ENCODE peak calls at places on chromosomes 6 and 20, in six cellular contexts. I is HCT116; C is stomach; B is transverse colon; F is HAP-1; W is effector memory CD4-positive, alpha-beta T cell. R is an unnamed sample.
A peak's percentile ranks its signal among the peaks of the same experiment; 100 is the strongest.

GRCh38 chr20:25364879-25365699 is 25.5 kb downstream of the ABHD12 start:
- DNase-seq in I (no peak), C (no peak), B (no peak), F (no peak), W (no peak), R (no peak)

GRCh38 chr6:101779051-101779844 is 385.7 kb downstream of the GRIK2 start:
- DNase-seq in I (no peak), C (no peak), B (no peak), F (no peak), W (no peak), R (no peak)

GRCh38 chr20:41356951-41357350 is 9.7 kb downstream of the EMILIN3 start:
- DNase-seq in I (no peak), C (no peak), B (no peak), F (no peak), W (no peak), R (no peak)

GRCh38 chr6:44475779-44476434 is 88.4 kb downstream of the CDC5L start:
- DNase-seq in I (peak; percentile 51), C (peak; percentile 82), B (peak; percentile 81), F (peak; percentile 89), W (peak; percentile 35), R (peak; percentile 45)

GRCh38 chr6:55980627-55981211 is 105.3 kb upstream of the BMP5 start:
- DNase-seq in I (peak; percentile 18), C (no peak), B (no peak), F (peak; percentile 64), W (no peak), R (no peak)

GRCh38 chr6:169957351-169957963 is 206.0 kb downstream of the ERMARD start:
- DNase-seq in I (no peak), C (peak; percentile 23), B (peak; percentile 5), F (no peak), W (no peak), R (no peak)

GRCh38 chr6:83008631-83009030 is 57.0 kb downstream of the UBE3D start:
- DNase-seq in I (no peak), C (no peak), B (no peak), F (no peak), W (no peak), R (no peak)

GRCh38 chr6:106084973-106085686 is 1.0 kb upstream of the PRDM1 start:
- DNase-seq in I (no peak), C (no peak), B (no peak), F (no peak), W (no peak), R (no peak)

GRCh38 chr20:49156481-49156880 is 31.7 kb downstream of the STAU1 start:
- DNase-seq in I (no peak), C (no peak), B (no peak), F (no peak), W (no peak), R (no peak)

GRCh38 chr6:4225207-4225872 is 90.0 kb upstream of the ECI2 start:
- DNase-seq in I (no peak), C (no peak), B (no peak), F (peak; percentile 8), W (no peak), R (no peak)

GRCh38 chr6:91708534-91708933 is 1121.7 kb upstream of the MAP3K7 start:
- DNase-seq in I (no peak), C (no peak), B (no peak), F (no peak), W (no peak), R (no peak)

GRCh38 chr20:43554369-43554768 is 4.5 kb upstream of the SGK2 start:
- DNase-seq in I (no peak), C (no peak), B (no peak), F (no peak), W (no peak), R (no peak)

GRCh38 chr20:11252447-11252846 is 578.6 kb upstream of the JAG1 start:
- DNase-seq in I (no peak), C (no peak), B (no peak), F (no peak), W (no peak), R (no peak)

GRCh38 chr6:127824061-127824460 is 76.8 kb downstream of the THEMIS start:
- DNase-seq in I (no peak), C (no peak), B (no peak), F (no peak), W (no peak), R (no peak)

GRCh38 chr6:159044899-159045727 is at the start of gene TAGAP:
- DNase-seq in I (no peak), C (peak; percentile 70), B (peak; percentile 83), F (no peak), W (peak; percentile 84), R (peak; percentile 70)

GRCh38 chr6:131923356-131923755 is 27.8 kb downstream of the CCN2 start:
- DNase-seq in I (peak; percentile 83), C (peak; percentile 67), B (peak; percentile 63), F (peak; percentile 80), W (no peak), R (no peak)

GRCh38 chr6:43142101-43142500 is 29.0 kb upstream of the SRF start:
- DNase-seq in I (no peak), C (no peak), B (no peak), F (no peak), W (no peak), R (no peak)

GRCh38 chr6:117555882-117556498 is 46.3 kb downstream of the GOPC start:
- DNase-seq in I (no peak), C (peak; percentile 66), B (peak; percentile 49), F (peak; percentile 67), W (peak; percentile 19), R (peak; percentile 25)

DNA sequence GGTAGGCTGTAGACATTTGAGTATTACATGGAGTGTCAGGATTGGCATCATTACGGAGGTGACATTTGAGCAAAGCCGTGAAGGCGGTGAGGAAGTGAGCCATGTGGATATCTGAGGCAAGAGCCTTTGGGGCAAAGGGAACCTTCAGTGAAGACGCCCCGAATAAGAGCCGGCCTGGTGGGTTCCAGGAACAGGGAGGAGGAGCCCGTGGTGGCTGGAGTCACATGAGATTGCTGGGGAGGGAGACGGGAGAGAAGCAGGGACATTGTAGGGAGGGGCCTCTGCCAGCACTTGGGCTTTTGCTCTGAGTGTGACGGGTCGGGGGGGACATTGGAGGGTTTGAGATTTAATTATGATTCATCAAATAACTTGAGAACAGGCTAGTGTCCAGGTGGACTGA is 78.3 kb downstream of the PHACTR3 start:
- DNase-seq in I (no peak), C (no peak), B (no peak), F (no peak), W (no peak), R (no peak)
- H3K9me3 ChIP-seq in I (peaks cover 4% of the 10 kb centered on the region), C (no peaks in the 10 kb centered on the region), B (no peaks in the 10 kb centered on the region), F (no peaks in the 10 kb centered on the region), W (no peaks in the 10 kb centered on the region), R (no peaks in the 10 kb centered on the region)

DNA sequence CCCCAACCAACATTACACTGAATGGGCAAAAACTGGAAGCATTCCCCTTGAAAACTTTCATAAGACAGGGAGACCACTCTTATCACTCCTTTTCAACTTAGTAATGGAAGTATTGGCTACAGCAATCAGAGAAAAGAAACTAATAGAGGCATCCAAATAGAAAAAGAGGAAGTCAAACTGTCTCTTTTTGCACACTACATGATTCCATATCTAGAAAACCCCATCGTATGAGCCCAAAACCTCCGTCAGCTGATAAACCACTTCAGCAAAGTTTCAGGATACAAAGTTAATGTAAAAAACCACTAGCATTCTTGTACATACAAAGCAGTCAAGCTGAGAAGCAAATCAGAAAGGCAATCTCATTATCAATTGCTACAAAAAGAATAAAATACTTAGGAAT is 580.4 kb upstream of the PTCHD4 start:
- DNase-seq in I (no peak), C (no peak), B (no peak), F (no peak), W (no peak), R (no peak)
- H3K9me3 ChIP-seq in I (no peaks in the 10 kb centered on the region), C (peaks cover 83% of the 10 kb centered on the region), B (peaks cover 18% of the 10 kb centered on the region), F (no peaks in the 10 kb centered on the region), W (peaks cover 12% of the 10 kb centered on the region), R (no peaks in the 10 kb centered on the region)

DNA sequence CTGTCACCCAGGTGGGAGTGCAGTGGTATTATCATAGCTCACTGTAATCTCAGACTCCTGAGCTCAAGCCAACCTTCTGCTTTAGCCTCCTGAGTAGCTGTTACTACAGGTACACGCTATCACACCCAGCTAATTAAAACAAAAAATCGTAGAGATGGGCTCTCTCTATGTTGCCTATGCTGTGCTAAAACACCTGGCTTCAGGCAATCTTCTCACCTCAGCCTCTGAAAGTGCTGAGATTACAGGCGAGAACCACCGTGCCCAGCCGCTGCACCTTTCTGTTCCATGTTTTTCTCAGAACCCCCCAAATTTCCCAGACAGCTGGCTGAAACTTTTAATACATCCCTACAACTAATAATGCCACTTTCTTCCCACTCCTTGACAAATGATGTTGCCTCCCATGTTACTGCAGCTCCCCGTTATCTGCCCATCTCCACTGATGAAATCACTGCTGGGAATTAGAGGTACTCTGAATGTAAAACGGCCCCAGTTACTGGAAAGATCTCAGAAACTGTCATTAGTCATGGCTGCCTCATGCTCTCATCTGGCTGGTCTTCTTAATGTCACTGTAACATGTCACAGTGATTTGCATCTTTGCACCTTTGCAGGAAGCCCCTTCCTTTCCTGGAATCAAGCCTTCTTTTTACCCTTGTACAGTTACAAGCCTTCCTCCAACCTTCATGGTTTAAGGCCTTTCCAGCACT is 697.5 kb downstream of the PRKN start:
- DNase-seq in I (no peak), C (no peak), B (no peak), F (no peak), W (no peak), R (no peak)
- H3K9me3 ChIP-seq in I (no peaks in the 10 kb centered on the region), C (no peaks in the 10 kb centered on the region), B (no peaks in the 10 kb centered on the region), F (no peaks in the 10 kb centered on the region), W (no peaks in the 10 kb centered on the region), R (no peaks in the 10 kb centered on the region)

GRCh38 chr20:48008850-48009535 is 223.7 kb upstream of the SULF2 start:
- DNase-seq in I (no peak), C (no peak), B (no peak), F (no peak), W (no peak), R (no peak)
- H3K9me3 ChIP-seq in I (peaks cover 9% of the 10 kb centered on the region), C (peaks cover 15% of the 10 kb centered on the region), B (peaks cover 5% of the 10 kb centered on the region), F (peaks cover 11% of the 10 kb centered on the region), W (peaks cover 5% of the 10 kb centered on the region), R (peaks cover 3% of the 10 kb centered on the region)

GRCh38 chr6:30287139-30287538 is 39.6 kb upstream of the TRIM39 start:
- DNase-seq in I (no peak), C (no peak), B (no peak), F (no peak), W (no peak), R (no peak)

GRCh38 chr6:30282522-30282921 is 44.2 kb upstream of the TRIM39 start:
- DNase-seq in I (no peak), C (no peak), B (no peak), F (no peak), W (no peak), R (no peak)

DNA sequence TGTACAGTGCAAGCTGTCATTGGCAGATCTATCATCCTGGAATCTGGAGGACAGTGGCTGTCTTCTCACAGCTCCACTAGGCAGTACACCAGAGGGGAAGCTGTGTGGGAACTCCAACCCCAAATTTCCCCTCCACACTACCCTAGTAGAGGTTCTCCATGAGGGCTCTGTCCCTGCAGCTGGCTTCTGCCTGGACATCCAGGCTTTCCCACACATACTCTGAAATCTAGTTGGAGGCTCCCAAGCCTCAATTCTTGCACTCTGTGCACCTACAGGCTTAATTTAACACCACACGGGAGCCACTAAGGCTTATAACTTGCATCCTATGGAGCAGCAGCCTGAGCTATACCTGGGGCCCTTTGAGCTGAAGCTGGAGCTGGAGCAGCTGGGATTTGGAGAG is 43.0 kb upstream of the TRIM39 start:
- DNase-seq in I (no peak), C (no peak), B (no peak), F (no peak), W (no peak), R (no peak)
- H3K9me3 ChIP-seq in I (peaks cover 22% of the 10 kb centered on the region), C (peaks cover 98% of the 10 kb centered on the region), B (peaks cover 61% of the 10 kb centered on the region), F (peaks cover 30% of the 10 kb centered on the region), W (peaks cover 53% of the 10 kb centered on the region), R (peaks cover 28% of the 10 kb centered on the region)